ENCODE peak calls at places on chromosome 19, in four cellular contexts. L is IMR-90, C is Peyer's patch, I is tibial artery. D is an unnamed sample.

GRCh38 chr19:38842439-38843174 is 7.2 kb downstream of the HNRNPL start:
- DNase-seq in L (no peak), C (no peak), I (no peak), D (peak)

GRCh38 chr19:5903502-5904301 is at the start of gene NDUFA11:
- DNase-seq in L (peak), C (peak), I (peak), D (peak)

GRCh38 chr19:49205114-49205513 is 47.5 kb downstream of the TRPM4 start:
- DNase-seq in L (no peak), C (no peak), I (no peak), D (no peak)

GRCh38 chr19:43826787-43827754 is at the start of gene ZNF283:
- DNase-seq in L (peak), C (peak), I (peak), D (peak)

GRCh38 chr19:43651758-43652545 is 12.3 kb upstream of the CADM4 start:
- DNase-seq in L (peak), C (peak), I (peak), D (no peak)

GRCh38 chr19:43760941-43761340 is 6.2 kb upstream of the SMG9 start:
- DNase-seq in L (peak), C (no peak), I (no peak), D (no peak)

GRCh38 chr19:46068345-46069258 is 27.8 kb upstream of the IGFL4 start:
- DNase-seq in L (peak), C (no peak), I (no peak), D (no peak)

GRCh38 chr19:3095375-3096191 is 1.4 kb downstream of the GNA11 start:
- DNase-seq in L (no peak), C (peak), I (no peak), D (no peak)

DNA sequence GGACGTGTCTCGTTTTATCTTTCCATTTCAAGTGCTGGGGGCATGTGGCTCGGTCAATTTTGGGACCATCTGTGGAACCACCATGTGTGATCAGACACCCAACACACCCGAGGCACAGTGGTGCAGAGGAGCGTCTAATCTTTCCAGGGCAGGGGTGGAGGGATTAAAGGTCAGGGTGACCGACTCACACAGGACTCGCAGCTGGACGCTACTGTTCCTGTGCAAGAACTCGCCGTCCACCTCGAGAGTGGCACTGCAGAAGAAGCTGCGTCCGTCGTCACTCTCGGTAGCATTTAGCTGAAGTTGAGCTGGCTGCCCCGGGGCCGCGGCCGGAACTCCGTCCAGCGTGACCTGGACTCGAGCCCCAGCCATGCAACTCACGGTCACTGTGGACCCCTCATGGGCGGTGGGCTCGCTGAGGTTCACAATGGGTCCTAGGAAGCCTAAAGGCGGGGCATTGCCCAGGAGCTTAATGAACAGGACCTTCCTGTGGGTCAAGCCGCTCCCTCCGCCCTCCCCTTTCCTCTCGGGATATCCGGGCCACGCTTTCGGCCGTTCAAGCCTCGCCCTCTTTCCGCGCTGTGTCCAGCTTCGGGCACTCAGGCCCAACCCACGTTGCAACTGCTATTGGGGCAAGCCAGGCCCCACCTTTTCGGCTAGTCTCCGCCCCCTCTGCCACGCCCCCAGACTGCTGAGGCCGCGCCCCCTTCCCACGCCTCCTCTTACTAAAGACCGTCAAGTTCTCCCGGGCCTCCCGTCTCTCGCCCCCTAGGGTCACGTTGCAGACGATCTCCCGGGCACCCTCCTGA is 1.2 kb upstream of the RAVER1 start:
- DNase-seq in L (peak), C (peak), I (peak), D (no peak)
- TF ChIP-seq CTCF in L (no peak), C (no peak), I (no peak), D (no peak)

GRCh38 chr19:17305517-17306284 is at the start of gene MRPL34:
- DNase-seq in L (peak), C (peak), I (peak), D (peak)
- TF ChIP-seq CTCF in L (peak), C (peak), I (peak), D (no peak)

GRCh38 chr19:42140125-42140754 is 8.0 kb upstream of the POU2F2 start:
- DNase-seq in L (peak), C (no peak), I (peak), D (no peak)

GRCh38 chr19:42148270-42148669 is 16.0 kb upstream of the POU2F2 start:
- DNase-seq in L (no peak), C (no peak), I (no peak), D (no peak)

DNA sequence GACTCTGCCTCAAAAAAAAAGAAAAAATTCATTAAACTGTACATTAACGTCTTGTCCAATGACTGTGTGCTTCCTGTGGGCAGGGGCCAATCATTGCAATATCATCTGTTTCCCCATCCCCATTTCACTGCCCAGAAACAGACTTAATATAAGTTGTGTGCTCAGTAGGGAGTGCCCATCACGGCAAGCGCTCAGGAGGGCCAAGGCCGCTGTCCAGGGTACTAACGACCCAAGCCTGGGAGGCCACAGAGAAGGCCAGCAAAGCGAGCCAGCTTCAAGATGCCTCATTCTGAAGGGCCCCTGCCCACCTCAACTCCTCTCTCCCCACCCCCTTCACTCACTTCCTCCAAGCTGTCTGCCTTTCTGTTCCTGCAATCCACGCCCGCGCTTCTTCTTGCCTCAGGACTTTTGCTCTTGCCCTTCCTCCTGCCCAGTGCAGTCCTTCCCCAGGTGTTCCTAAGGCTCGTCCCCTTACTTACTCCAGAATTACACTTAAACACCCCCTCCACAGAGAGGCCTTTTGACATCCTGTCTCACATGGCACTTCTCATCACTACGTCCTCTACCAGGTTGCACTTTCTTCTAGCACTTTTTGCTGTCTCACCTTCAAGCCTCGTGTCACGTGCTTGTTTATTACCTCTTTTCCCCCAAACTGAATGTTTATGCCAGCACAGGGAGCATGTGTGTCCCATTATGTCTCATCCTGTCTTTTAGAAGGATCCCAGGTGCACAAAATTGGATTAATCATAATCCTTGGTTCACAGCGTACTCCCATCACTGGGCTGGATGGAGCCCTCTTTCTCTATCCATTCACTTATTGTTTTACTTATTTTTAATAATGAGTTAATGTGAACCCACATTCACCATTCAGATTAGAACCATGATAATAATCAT is 11.3 kb upstream of the POU2F2 start:
- DNase-seq in L (peak), C (no peak), I (no peak), D (no peak)
- TF ChIP-seq CTCF in L (no peak), C (no peak), I (no peak), D (no peak)

GRCh38 chr19:34316247-34316646 is 48.7 kb upstream of the GPI start:
- DNase-seq in L (no peak), C (no peak), I (no peak), D (no peak)
- TF ChIP-seq CTCF in L (no peak), C (no peak), I (no peak), D (no peak)

GRCh38 chr19:35232912-35233311 is 4.4 kb upstream of the FAM187B start:
- DNase-seq in L (no peak), C (no peak), I (no peak), D (no peak)

GRCh38 chr19:35241417-35241816 is 7.4 kb upstream of the LSR start:
- DNase-seq in L (no peak), C (no peak), I (no peak), D (no peak)

GRCh38 chr19:35240322-35240721 is 8.5 kb upstream of the LSR start:
- DNase-seq in L (no peak), C (no peak), I (no peak), D (no peak)

GRCh38 chr19:35231956-35232746 is 3.6 kb upstream of the FAM187B start:
- DNase-seq in L (no peak), C (no peak), I (no peak), D (no peak)

GRCh38 chr19:35236638-35237400 is 8.3 kb upstream of the FAM187B start:
- DNase-seq in L (no peak), C (no peak), I (no peak), D (peak)
- TF ChIP-seq CTCF in L (no peak), C (peak), I (no peak), D (no peak)

DNA sequence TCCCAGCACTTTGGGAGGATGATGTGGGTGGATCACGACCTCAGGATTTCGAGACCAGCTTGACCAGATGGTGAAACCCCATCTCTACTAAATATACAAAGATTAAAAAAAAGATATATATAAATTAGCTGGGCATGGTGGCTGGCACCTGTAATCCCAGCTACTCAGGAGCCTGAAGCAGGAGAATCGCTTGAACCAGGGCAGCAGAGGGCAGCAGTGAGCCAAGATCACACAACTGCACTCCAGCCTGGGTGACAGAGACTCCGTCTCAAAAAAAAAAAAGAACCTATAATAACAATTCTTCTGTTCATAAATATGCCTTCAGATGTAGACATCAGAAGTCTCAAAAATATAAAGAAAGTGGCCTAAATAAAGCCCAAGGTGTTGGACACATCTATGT is 7.6 kb downstream of the ZNF737 start:
- DNase-seq in L (no peak), C (no peak), I (no peak), D (no peak)
- TF ChIP-seq CTCF in L (no peak), C (no peak), I (no peak), D (no peak)

DNA sequence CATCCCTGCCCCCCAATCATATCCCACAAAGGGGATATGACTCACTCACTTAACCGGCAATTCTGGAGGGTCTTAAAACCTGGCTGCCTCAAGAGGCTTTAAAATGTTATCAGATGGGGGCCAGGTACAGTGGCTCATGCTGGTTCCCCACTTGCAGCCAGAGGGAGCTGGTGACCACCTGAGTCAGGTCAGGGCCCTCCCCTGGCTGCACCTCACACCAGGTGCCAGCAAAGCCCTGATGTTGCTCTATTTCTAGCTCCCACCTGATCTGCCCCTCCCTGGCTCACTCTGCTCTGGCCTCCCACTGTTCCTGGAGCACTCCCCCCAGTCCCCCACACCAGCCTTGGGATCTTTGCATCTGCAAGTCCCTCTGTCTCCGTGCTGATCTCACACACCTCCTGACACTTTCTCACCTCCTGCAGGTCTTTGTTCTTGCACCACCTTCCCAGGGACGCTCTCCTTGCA is 14.2 kb downstream of the HPN start:
- DNase-seq in L (no peak), C (no peak), I (no peak), D (no peak)
- TF ChIP-seq CTCF in L (no peak), C (peak), I (no peak), D (no peak)

GRCh38 chr19:4806384-4806783 is 14.8 kb downstream of the FEM1A start:
- DNase-seq in L (no peak), C (no peak), I (no peak), D (no peak)

GRCh38 chr19:4807188-4807587 is 15.7 kb downstream of the FEM1A start:
- DNase-seq in L (no peak), C (no peak), I (peak), D (no peak)

GRCh38 chr19:4801085-4801619 is 9.6 kb downstream of the FEM1A start:
- DNase-seq in L (no peak), C (no peak), I (no peak), D (no peak)

GRCh38 chr19:4802711-4803110 is 11.2 kb downstream of the FEM1A start:
- DNase-seq in L (no peak), C (no peak), I (no peak), D (no peak)

DNA sequence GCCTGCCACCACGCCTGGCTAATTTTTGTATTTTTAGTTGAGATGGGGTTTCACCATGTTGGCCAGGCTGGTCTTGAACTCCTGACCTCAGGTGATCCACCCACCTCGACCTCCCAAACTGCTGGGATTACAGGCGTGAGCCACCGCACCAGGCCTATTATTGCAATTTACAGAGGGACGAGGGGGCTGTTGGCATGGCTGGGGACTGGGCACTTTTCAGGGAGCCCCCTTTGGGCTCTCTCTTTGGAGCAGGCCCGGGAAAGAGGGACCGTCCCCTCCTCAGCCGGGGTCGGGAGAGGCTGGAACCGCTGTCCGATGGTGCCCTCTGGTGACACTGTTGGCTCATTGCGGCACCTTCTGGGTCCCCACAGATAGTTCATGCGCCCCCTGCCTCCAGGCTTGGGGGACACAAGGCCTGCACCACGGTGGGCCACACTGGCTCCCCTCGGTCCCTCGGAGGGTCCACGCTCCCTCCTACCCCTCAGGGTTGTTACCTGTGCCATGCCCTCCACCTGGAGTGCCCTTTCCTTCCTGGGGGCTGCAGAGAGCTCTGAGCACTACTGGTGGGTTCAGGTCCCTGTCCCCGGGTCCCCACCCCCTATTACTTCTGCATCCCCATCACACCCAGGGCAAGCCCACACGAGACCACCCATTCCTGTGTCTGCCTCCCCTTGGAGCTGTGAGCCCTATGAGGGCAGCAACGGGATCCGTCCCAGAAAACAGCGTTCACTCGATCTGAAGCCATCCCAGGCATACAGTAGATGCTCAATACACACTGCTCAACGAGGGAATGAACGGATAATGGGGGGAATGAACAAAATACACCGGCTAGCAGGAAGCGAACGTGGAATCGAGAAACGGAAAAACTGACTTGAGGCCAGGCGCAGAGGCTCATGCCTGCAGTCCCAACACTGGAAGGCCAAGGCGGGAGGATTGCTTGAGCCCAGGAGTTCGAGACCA is 12.5 kb downstream of the FEM1A start:
- DNase-seq in L (peak), C (peak), I (no peak), D (peak)
- TF ChIP-seq CTCF in L (peak), C (peak), I (peak), D (peak)

DNA sequence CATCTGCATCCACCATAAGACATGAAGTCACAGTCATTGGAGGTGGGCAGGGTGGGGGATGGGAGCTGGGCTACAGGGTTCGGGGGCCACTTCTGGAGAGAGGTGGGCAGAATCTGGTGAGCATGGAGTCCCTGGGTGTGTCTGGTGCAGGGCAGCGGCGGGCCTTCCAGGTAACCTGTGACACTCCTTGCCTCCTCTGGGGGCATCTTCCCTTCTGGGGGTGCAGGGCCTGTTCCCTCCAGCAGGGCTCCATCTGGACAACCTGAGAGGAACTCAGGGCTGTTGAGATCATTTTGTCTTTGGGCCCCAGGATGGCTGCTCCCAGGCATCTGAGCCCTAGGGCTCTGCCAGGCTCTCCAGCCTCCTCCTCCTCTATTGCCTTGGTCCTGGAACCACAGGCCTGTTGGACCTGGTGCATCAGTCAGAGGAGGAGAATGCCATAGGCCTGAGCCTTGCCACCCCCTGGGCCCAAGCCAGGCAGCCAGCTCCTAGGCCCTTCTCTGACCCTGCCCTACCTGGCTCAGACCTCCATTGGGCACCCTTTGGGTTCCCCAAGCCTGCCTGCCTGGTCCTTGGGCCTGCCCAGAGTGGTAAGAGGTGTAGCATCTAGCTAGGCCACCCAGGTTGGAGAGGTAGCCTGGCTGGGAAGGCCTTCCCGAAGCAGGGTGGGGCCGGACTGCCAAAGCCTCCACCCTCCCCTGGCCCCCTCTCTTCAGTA is 13.4 kb downstream of the LYL1 start:
- DNase-seq in L (no peak), C (no peak), I (no peak), D (no peak)
- TF ChIP-seq CTCF in L (peak), C (peak), I (peak), D (no peak)

D was measured in activated B cell treated with CpG ODN at 0.5 μM for 24 hours.